ENCODE peak calls at places on chromosomes 6 and 20, in six cellular contexts. I is HEK293T, Y is IMR-90, J is HepG2, P is GM12878, S is K562. T is an unnamed sample.

GRCh38 chr6:148455225-148455624 is 112.6 kb downstream of the SASH1 start:
- DNase-seq in I (no peak), Y (peak), J (no peak), P (no peak), S (no peak), T (no peak)

GRCh38 chr20:31608256-31608980 is 3.3 kb downstream of the ID1 start:
- DNase-seq in I (no peak), Y (peak), J (peak), P (no peak), S (peak), T (peak)

GRCh38 chr6:41638801-41639555 is 710 bp downstream of the MDFI start:
- DNase-seq in I (no peak), Y (no peak), J (no peak), P (no peak), S (no peak), T (no peak)

GRCh38 chr6:125154184-125155135 is 887 bp downstream of the TPD52L1 start:
- DNase-seq in I (peak), Y (no peak), J (peak), P (no peak), S (peak), T (peak)

GRCh38 chr6:41815587-41815986 is 28.1 kb downstream of the TOMM6 start:
- DNase-seq in I (no peak), Y (no peak), J (no peak), P (no peak), S (no peak), T (no peak)

GRCh38 chr6:116450769-116451740 is 10.1 kb upstream of the CALHM6 start:
- DNase-seq in I (no peak), Y (no peak), J (no peak), P (peak), S (no peak), T (no peak)

GRCh38 chr20:31698803-31699718 is 23.6 kb downstream of the BCL2L1 start:
- DNase-seq in I (no peak), Y (peak), J (peak), P (no peak), S (peak), T (peak)

GRCh38 chr6:121794630-121795029 is 359.2 kb downstream of the GJA1 start:
- DNase-seq in I (no peak), Y (peak), J (no peak), P (no peak), S (no peak), T (peak)

GRCh38 chr6:139593081-139593480 is 218.6 kb upstream of the CITED2 start:
- DNase-seq in I (no peak), Y (no peak), J (no peak), P (no peak), S (no peak), T (no peak)

GRCh38 chr20:46552460-46553420 is 2.3 kb upstream of the OCSTAMP start:
- DNase-seq in I (no peak), Y (no peak), J (no peak), P (peak), S (no peak), T (no peak)

GRCh38 chr20:34595377-34596184 is 37.1 kb downstream of the MAP1LC3A start:
- DNase-seq in I (no peak), Y (no peak), J (no peak), P (no peak), S (no peak), T (no peak)

DNA sequence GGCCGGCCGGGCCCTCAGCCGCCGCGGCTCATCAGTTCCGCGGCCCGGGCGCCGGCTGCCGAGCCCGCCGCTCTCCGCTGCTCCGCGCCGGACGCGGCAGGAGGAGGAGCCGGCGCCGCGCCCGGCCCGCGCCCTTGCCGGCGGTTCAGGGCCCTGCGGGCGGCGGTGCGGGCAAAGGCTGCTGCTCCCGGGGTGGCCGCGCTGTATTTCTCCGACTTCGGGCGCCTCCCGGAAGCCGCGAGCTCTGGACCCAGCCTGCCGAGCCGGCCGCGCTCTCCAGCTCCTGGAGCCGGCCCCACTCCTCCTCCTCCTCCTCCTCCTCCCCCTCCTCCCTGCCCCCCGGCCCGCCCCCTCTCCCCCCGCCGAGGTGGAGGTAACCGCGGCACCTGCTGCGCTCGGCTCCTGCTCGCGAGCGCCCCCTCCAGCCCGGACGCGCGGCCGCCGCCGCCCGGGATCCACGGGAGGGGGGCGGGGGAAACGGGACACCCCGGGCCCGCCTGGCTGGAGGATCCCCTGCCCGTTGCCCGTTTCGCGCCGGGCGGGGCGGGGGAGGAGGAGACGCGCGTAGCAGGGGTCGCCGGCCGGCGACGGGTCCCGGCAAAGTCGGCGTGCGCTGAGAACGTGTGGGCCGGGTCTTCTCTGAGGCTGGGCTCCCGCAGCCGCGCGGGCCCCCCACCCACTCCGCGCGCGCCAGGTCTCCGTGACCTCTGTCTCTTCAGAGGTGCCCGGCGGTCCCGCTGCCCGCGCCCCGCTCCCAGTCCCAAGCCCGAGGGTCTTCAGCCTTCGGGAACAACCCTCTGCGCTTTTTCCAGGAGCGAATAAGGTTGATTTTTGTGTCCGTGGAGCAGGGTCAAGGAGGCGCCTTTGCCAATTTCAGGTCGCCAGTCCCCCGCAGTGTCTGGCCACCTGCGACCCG is at the start of gene SLC22A23:
- DNase-seq in I (peak), Y (no peak), J (peak), P (no peak), S (peak), T (peak)
- TF ChIP-seq BHLHE40 in I (no peak), Y (no peak), J (peak), P (peak), S (peak), T (no peak)

DNA sequence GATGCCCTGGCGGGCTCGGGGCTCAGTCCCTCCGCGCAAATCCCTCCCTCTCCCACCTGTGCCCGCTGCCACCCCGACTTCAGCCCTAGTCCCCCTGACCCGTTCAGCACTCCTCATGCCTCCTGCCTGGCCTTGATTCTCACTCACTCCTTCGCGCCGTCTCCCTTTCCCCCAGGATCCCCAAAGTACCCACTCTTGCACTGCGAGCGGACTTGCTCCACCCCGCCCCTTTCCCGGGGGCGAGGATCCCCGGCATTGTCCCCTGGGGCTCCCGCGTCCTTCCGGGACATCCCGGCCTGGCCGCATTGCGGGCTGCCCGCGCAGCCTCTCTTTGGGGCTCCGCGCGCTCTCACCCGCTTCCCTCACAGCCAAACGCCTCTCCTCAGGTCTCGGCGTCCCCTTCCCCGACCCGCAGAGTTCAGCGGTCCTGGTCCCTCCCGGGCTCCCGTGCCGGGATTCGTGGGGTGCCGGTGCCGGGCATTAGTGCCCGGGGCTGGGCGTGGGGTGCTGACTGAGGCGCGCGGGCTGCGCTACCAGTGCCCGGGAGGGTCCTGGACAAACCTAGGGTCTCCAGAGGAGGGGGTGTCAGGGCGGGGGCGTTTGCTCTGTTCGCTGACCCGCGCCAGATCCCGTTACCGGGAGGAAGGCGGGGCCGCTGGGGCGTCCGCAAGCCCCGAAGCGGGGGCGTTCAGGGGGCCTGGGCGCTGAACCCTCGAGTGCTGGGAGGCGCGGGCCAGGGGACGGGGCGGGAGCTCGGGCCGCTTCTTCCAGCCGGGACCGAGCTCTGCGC is 45.6 kb upstream of the SUPT3H start:
- DNase-seq in I (no peak), Y (no peak), J (no peak), P (no peak), S (no peak), T (no peak)
- TF ChIP-seq BHLHE40 in I (no peak), Y (no peak), J (no peak), P (no peak), S (no peak), T (no peak)

GRCh38 chr6:46279874-46280273 is 109.1 kb upstream of the ENPP5 start:
- DNase-seq in I (no peak), Y (no peak), J (no peak), P (no peak), S (no peak), T (no peak)
- TF ChIP-seq BHLHE40 in I (no peak), Y (no peak), J (no peak), P (no peak), S (no peak), T (no peak)

DNA sequence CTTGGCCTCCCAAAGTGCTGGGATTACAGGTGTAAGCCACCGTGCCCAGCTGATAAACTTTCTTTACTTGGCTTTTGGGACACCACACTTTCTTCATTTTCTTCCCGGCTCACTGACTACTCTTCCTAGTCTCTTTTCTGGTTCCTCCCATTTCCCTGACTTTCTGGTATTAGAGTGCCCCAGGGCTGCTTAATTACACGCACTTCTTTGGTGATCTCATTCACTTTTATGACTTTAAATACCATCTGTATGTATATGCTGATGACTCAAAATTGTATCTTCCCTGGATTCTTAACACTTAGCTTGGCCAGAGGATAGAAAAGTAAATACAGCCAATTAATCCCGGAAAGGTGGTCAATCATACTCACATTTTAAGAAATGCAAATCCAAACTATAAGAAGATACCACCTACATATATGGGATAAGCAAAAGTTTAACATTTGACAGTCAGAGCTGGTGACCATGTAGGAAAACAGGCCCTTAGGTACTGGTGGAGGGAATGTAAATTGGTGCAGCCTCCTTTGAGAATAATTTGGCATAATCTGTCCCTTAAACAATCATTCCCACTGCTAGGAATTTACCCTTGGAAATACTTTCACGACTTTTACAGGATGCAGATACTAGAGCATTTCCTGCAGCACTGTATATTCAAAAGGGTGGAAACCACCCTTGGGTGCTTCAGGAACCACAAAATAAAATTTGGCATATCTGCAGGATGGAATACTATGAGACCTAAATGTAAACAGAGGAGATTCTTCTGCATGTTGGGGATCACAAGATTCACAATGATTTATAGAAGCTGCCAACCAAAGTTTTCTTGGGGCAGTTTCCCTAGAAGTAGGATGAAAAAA is 9.4 kb upstream of the NANP start:
- DNase-seq in I (no peak), Y (peak), J (no peak), P (no peak), S (no peak), T (no peak)
- TF ChIP-seq BHLHE40 in I (no peak), Y (no peak), J (no peak), P (no peak), S (no peak), T (no peak)

GRCh38 chr20:37447688-37448087 is 73.4 kb upstream of the NNAT start:
- DNase-seq in I (no peak), Y (no peak), J (no peak), P (no peak), S (no peak), T (no peak)
- TF ChIP-seq BHLHE40 in I (no peak), Y (no peak), J (no peak), P (no peak), S (no peak), T (no peak)

DNA sequence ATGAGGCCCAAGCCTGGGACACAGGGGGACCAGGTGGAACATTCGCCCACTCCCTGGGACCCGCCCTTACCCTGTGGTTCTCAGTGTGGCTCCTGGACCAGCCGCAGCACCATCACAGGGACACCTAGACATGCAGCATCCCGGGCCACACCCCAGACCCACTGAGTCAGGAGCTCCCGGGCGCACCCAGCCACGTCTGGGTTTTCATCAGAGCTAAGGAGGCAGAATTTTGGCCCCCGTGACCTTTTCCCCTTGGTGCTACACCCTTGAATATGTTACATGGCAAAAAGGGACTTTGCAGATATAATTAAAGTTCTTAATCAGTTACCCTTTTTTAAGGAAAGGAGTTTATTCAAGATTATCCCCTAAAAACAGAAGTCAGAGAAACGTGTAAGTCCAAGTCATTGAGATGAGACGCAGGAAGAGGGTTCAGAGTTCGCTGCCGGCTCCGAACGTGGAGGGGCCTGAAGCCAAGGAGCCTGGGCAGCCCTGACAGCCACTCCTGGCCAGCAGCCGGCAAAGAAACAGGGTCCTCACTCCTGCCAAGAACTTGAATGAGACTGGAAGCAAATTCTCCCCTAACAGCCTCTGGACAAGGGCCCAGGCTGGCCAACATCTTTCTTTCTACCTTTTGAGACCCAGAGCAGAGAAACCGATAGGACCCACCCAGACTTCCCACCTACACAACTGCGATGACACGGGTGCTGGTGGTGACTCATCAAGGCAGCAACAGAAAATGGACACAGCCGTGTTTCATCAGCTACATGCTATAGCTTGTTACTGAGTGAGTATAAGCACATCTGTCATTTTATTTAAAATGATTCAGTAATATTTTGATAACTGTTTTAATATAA is 25.3 kb downstream of the BFSP1 start:
- DNase-seq in I (no peak), Y (peak), J (peak), P (no peak), S (peak), T (no peak)
- TF ChIP-seq BHLHE40 in I (no peak), Y (no peak), J (no peak), P (no peak), S (no peak), T (no peak)

GRCh38 chr6:15882915-15883314 is 220.1 kb upstream of the DTNBP1 start:
- DNase-seq in I (no peak), Y (no peak), J (no peak), P (no peak), S (no peak), T (no peak)
- TF ChIP-seq BHLHE40 in I (no peak), Y (no peak), J (no peak), P (no peak), S (no peak), T (no peak)

GRCh38 chr20:24612799-24613775 is 143.7 kb downstream of the SYNDIG1 start:
- DNase-seq in I (no peak), Y (peak), J (no peak), P (no peak), S (no peak), T (no peak)
- TF ChIP-seq BHLHE40 in I (no peak), Y (no peak), J (no peak), P (no peak), S (no peak), T (no peak)

GRCh38 chr20:4025125-4025524 is 9.8 kb upstream of the RNF24 start:
- DNase-seq in I (no peak), Y (no peak), J (no peak), P (no peak), S (no peak), T (no peak)

GRCh38 chr20:4025679-4026078 is 10.3 kb upstream of the RNF24 start:
- DNase-seq in I (no peak), Y (no peak), J (no peak), P (no peak), S (peak), T (no peak)

GRCh38 chr20:4021905-4022304 is 6.5 kb upstream of the RNF24 start:
- DNase-seq in I (no peak), Y (peak), J (no peak), P (no peak), S (no peak), T (no peak)

GRCh38 chr20:4020256-4020655 is 4.9 kb upstream of the RNF24 start:
- DNase-seq in I (no peak), Y (no peak), J (no peak), P (no peak), S (no peak), T (no peak)

DNA sequence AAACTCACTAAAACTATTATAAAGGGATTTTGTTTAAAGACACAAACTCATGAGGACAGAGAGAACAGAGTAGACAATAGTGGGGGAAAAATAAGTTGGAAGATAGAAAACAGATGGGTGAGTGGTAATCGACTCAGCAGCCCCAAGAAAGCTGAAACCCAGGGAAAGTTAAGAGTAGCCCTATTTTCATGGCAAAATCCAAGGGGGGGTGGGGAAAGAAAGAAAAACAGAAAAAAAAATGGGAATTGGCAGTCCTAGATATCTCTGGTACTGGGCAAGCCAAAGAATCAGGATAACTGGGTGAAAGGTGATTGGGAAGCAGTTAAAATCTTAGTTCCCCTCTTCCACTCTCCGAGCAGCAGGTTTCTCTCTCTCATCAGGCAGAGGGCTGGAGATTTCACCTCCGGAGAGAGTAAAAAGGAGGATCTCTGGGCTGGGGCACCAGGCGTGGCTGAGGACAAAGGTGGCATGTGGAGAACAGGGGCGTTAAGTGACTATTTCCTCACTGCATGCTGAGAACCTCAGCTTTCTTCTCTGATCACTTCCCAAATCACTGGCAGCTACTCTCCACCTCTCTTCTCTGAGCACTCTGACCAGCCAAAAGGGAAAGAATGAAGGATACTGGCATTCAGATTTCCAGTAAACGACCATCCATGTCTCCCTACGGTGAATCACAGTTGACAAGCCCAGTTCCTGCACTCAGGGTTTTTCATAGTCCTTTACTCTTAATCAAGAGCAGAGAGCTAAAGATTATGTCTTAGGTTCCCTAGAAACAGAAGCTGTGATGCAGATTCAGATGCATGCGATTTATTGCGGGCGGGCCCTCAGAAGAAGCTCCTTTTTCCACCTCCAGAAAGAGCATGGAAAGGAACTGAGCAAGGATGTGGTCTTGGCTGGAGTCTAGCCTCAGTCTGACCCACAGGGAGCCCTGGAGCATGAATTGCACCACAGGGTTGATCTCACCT is 7.3 kb upstream of the RNF24 start:
- DNase-seq in I (no peak), Y (no peak), J (no peak), P (no peak), S (no peak), T (no peak)
- TF ChIP-seq BHLHE40 in I (no peak), Y (no peak), J (no peak), P (no peak), S (no peak), T (no peak)